ENCODE peak calls at places on chromosomes 12 and 14, in seven cellular contexts. Z is fibroblast of lung; H is CD8-positive, alpha-beta T cell; V is suprapubic skin; B is neural progenitor cell; Y is psoas muscle; L is esophagus squamous epithelium. M is an unnamed sample.
A peak's percentile ranks its signal among the peaks of the same experiment; 100 is the strongest.

GRCh38 chr12:2382391-2383155 is 329.8 kb downstream of the CACNA1C start:
- DNase-seq in Y (no peak), H (no peak), Z (no peak), B (no peak), L (no peak), V (peak; percentile 13), M (no peak)

GRCh38 chr14:103550451-103551337 is 11.8 kb downstream of the BAG5 start:
- DNase-seq in V (no peak), B (no peak), L (no peak), Y (peak; percentile 67), Z (no peak), H (no peak), M (no peak)

GRCh38 chr14:36773136-36773540 is 111.5 kb downstream of the PAX9 start:
- DNase-seq in Y (no peak), Z (peak; percentile 31), H (no peak), B (no peak), V (no peak), L (no peak), M (no peak)

GRCh38 chr12:10393291-10393690 is 3.5 kb upstream of the KLRK1 start:
- DNase-seq in H (no peak), Y (no peak), Z (no peak), B (no peak), L (no peak), V (no peak), M (no peak)

GRCh38 chr14:96246535-96246839 is 9.5 kb upstream of the BDKRB1 start:
- DNase-seq in L (no peak), Y (no peak), Z (peak; percentile 96), V (no peak), H (no peak), B (no peak), M (no peak)

GRCh38 chr14:24179961-24180726 is 8.3 kb downstream of the REC8 start:
- DNase-seq in B (no peak), V (peak; percentile 56), H (no peak), Z (peak; percentile 90), L (no peak), Y (peak; percentile 43), M (no peak)

GRCh38 chr12:642633-643477 is 20.4 kb downstream of the NINJ2 start:
- DNase-seq in B (peak; percentile 82), L (no peak), H (peak; percentile 71), V (peak; percentile 82), Y (peak; percentile 89), Z (peak; percentile 74), M (no peak)

GRCh38 chr12:122909442-122910288 is 13.7 kb upstream of the VPS37B start:
- DNase-seq in L (no peak), Y (no peak), H (no peak), B (peak; percentile 75), Z (no peak), V (no peak), M (no peak)

GRCh38 chr12:46983959-46984833 is 95.2 kb upstream of the PCED1B start:
- DNase-seq in L (no peak), Z (peak; percentile 56), V (no peak), Y (no peak), B (peak; percentile 77), H (peak; percentile 9), M (no peak)

GRCh38 chr14:77570706-77571293 is 45.6 kb downstream of the SPTLC2 start:
- DNase-seq in V (no peak), Z (peak; percentile 25), H (no peak), Y (no peak), L (no peak), B (no peak), M (no peak)

GRCh38 chr12:26760657-26761293 is 72.2 kb downstream of the ITPR2 start:
- DNase-seq in B (no peak), H (no peak), Z (peak; percentile 33), V (no peak), Y (no peak), L (no peak), M (no peak)

GRCh38 chr12:104576980-104577925 is 120.5 kb downstream of the CHST11 start:
- DNase-seq in V (no peak), Y (no peak), Z (peak; percentile 95), B (no peak), L (no peak), H (no peak), M (no peak)

GRCh38 chr14:20177433-20177974 is 13.2 kb upstream of the OR11G2 start:
- DNase-seq in L (no peak), B (no peak), Y (no peak), H (no peak), V (no peak), Z (no peak), M (no peak)

GRCh38 chr12:117533687-117534086 is 172.3 kb upstream of the NOS1 start:
- DNase-seq in V (no peak), B (no peak), Y (peak; percentile 85), L (no peak), H (no peak), Z (no peak), M (no peak)

GRCh38 chr14:91361236-91361811 is 56.3 kb downstream of the CCDC88C start:
- DNase-seq in Z (no peak), Y (no peak), V (no peak), L (no peak), H (no peak), B (no peak), M (no peak)

GRCh38 chr14:68361231-68361630 is 431.6 kb downstream of the ZFP36L1 start:
- DNase-seq in L (no peak), B (no peak), H (no peak), Y (no peak), Z (peak; percentile 95), V (no peak), M (no peak)

GRCh38 chr12:115771065-115771464 is 506.4 kb downstream of the MED13L start:
- DNase-seq in B (peak; percentile 44), Z (no peak), Y (no peak), H (no peak), V (no peak), L (no peak), M (no peak)

GRCh38 chr12:81963651-81964050 is 204.5 kb upstream of the PPFIA2 start:
- DNase-seq in Z (no peak), Y (no peak), V (no peak), L (no peak), B (no peak), H (no peak), M (no peak)

GRCh38 chr14:34843011-34843554 is 32.1 kb downstream of the BAZ1A start:
- DNase-seq in Z (peak; percentile 80), Y (no peak), H (no peak), L (no peak), B (no peak), V (no peak), M (no peak)
- H3K27ac ChIP-seq in Z (peak overlapping the region; percentile 61), Y (peak overlapping the region; percentile 27), H (no peak overlapping the region), L (peak overlapping the region; percentile 60), B (no peak overlapping the region), V (peak overlapping the region; percentile 45), M (no peak overlapping the region)

DNA sequence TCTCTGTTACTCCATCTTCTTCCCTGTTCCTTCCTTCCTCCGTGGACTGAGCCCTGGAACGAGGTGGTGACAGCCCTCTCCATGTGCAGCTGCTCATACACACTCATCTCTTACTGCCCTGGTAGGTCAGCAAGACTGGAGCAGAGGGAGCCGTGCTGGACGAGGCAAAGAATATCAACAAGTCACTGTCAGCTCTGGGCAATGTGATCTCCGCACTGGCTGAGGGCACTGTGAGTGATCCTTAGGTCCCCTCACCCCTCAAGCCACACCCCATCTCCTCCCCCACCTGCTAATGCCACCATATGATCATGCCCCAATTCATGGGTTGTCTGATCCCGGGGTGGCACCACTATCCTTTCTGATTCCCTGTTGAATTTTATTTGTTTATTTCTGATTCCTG is 19.0 kb downstream of the KIF5A start:
- DNase-seq in L (no peak), V (no peak), Z (no peak), Y (no peak), B (no peak), H (no peak), M (no peak)
- H3K36me3 ChIP-seq in L (no peaks in the 10 kb centered on the region), V (no peaks in the 10 kb centered on the region), Z (no peaks in the 10 kb centered on the region), Y (no peaks in the 10 kb centered on the region), B (no peaks in the 10 kb centered on the region), H (no peaks in the 10 kb centered on the region), M (no peaks in the 10 kb centered on the region)

GRCh38 chr12:38892090-38892786 is 13.2 kb downstream of the CPNE8 start:
- DNase-seq in V (no peak), Z (peak; percentile 52), L (no peak), Y (no peak), B (no peak), H (no peak), M (no peak)

GRCh38 chr12:38892976-38893375 is 12.4 kb downstream of the CPNE8 start:
- DNase-seq in H (no peak), V (no peak), L (no peak), B (no peak), Z (no peak), Y (no peak), M (no peak)

GRCh38 chr12:38903596-38903995 is 1.8 kb downstream of the CPNE8 start:
- DNase-seq in L (no peak), V (no peak), Z (no peak), H (no peak), B (no peak), Y (no peak), M (no peak)

GRCh38 chr12:38895446-38895845 is 9.9 kb downstream of the CPNE8 start:
- DNase-seq in Y (no peak), H (no peak), L (no peak), V (no peak), B (no peak), Z (no peak), M (no peak)

GRCh38 chr12:38898001-38898684 is 7.2 kb downstream of the CPNE8 start:
- DNase-seq in H (no peak), Z (peak; percentile 26), Y (no peak), L (no peak), V (no peak), B (peak; percentile 59), M (no peak)
- H3K27ac ChIP-seq in H (no peak overlapping the region), Z (no peak overlapping the region), Y (no peak overlapping the region), L (no peak overlapping the region), V (no peak overlapping the region), B (peak overlapping the region; percentile 80), M (no peak overlapping the region)

GRCh38 chr12:57183939-57184725 is 32.5 kb upstream of the NXPH4 start:
- DNase-seq in H (no peak), V (no peak), B (no peak), Y (no peak), Z (no peak), L (no peak), M (no peak)

GRCh38 chr12:57187222-57188089 is 29.1 kb upstream of the NXPH4 start:
- DNase-seq in V (no peak), B (no peak), Z (no peak), Y (no peak), H (no peak), L (no peak), M (no peak)

GRCh38 chr12:57185906-57186508 is 30.6 kb upstream of the NXPH4 start:
- DNase-seq in V (no peak), L (no peak), B (no peak), Z (no peak), Y (no peak), H (no peak), M (no peak)

GRCh38 chr12:57182918-57183575 is 33.5 kb upstream of the NXPH4 start:
- DNase-seq in Z (peak; percentile 41), L (no peak), V (peak; percentile 85), Y (peak; percentile 85), B (peak; percentile 81), H (peak; percentile 72), M (no peak)

GRCh38 chr12:57185403-57185802 is 31.2 kb upstream of the NXPH4 start:
- DNase-seq in Y (no peak), H (no peak), L (no peak), B (no peak), Z (no peak), V (no peak), M (no peak)
- H3K36me3 ChIP-seq in Y (peaks cover 45% of the 10 kb centered on the region), H (no peaks in the 10 kb centered on the region), L (peaks cover 62% of the 10 kb centered on the region), B (no peaks in the 10 kb centered on the region), Z (peaks cover 71% of the 10 kb centered on the region), V (peaks cover 81% of the 10 kb centered on the region), M (peaks cover 73% of the 10 kb centered on the region)